ENCODE peak calls at places on chromosome 2, in six cellular contexts. T is activated CD4-positive, alpha-beta T cell treated with anti-CD3 and anti-CD28 coated beads, Interleukin-2, amount 10 ng/mL, durations not matched to agents 24 days and 14 days; W is stimulated activated CD4-positive, alpha-beta T cell treated with anti-CD3 and anti-CD28 coated beads, Interleukin-15, amount 100 ng/mL, for 24 hours; I is WTC11; Y is uterus; A is tibial artery. G is an unnamed sample.

GRCh38 chr2:120223034-120223912 is at the start of gene TMEM185B:
- DNase-seq in T (peak), W (peak), I (peak), Y (peak), A (peak), G (peak)

GRCh38 chr2:207939342-207940108 is 85.8 kb downstream of the PLEKHM3 start:
- DNase-seq in T (no peak), W (no peak), I (no peak), Y (no peak), A (no peak), G (no peak)

GRCh38 chr2:10080536-10081304 is 509 bp upstream of the CYS1 start:
- DNase-seq in T (peak), W (peak), I (peak), Y (no peak), A (no peak), G (peak)

GRCh38 chr2:71889991-71890684 is 257.5 kb downstream of the CYP26B1 start:
- DNase-seq in T (no peak), W (no peak), I (no peak), Y (no peak), A (peak), G (no peak)

GRCh38 chr2:224849264-224849663 is 133.1 kb upstream of the CCDC195 start:
- DNase-seq in T (no peak), W (peak), I (no peak), Y (no peak), A (no peak), G (no peak)

GRCh38 chr2:232335859-232336215 is 42.7 kb upstream of the ALPP start:
- DNase-seq in T (no peak), W (no peak), I (no peak), Y (peak), A (no peak), G (peak)

GRCh38 chr2:20291106-20291564 is 59.5 kb downstream of the PUM2 start:
- DNase-seq in T (peak), W (peak), I (peak), Y (no peak), A (no peak), G (no peak)

GRCh38 chr2:68284896-68285295 is 32.6 kb upstream of the PPP3R1 start:
- DNase-seq in T (no peak), W (no peak), I (no peak), Y (peak), A (peak), G (peak)

GRCh38 chr2:110948027-110948687 is 172.6 kb upstream of the BCL2L11 start:
- DNase-seq in T (no peak), W (no peak), I (no peak), Y (no peak), A (no peak), G (no peak)